ENCODE peak calls at places on chromosomes 1 and 21, in eight cellular contexts. E is body of pancreas, M is uterus, C is A549, O is adrenal gland, V is tibial nerve, L is prostate gland, I is HCT116. D is an unnamed sample.
A peak's percentile ranks its signal among the peaks of the same experiment; 100 is the strongest.

GRCh38 chr1:113747376-113747775 is 11.9 kb downstream of the PHTF1 start:
- DNase-seq in C (no peak), O (no peak), L (no peak), M (no peak), V (no peak), I (no peak), E (no peak), D (no peak)

GRCh38 chr21:33490991-33491372 is 534 bp downstream of the DNAJC28 start:
- DNase-seq in E (no peak), V (no peak), L (no peak), O (no peak), C (no peak), I (peak; percentile 7), M (no peak), D (no peak)

GRCh38 chr1:116777831-116778830 is 23.9 kb downstream of the CD2 start:
- DNase-seq in C (no peak), V (no peak), E (no peak), O (no peak), M (no peak), I (no peak), L (no peak), D (no peak)

GRCh38 chr1:175830500-175830899 is 87.1 kb upstream of the TNR start:
- DNase-seq in M (no peak), O (no peak), C (no peak), E (no peak), V (no peak), L (no peak), I (no peak), D (no peak)

GRCh38 chr21:22201142-22201541 is 1202.9 kb downstream of the NCAM2 start:
- DNase-seq in I (no peak), O (no peak), C (no peak), E (no peak), V (no peak), L (no peak), M (no peak), D (no peak)

GRCh38 chr1:154955039-154955717 is 721 bp downstream of the PBXIP1 start:
- DNase-seq in O (peak; percentile 82), I (no peak), L (no peak), M (peak; percentile 68), V (no peak), C (no peak), E (peak; percentile 45), D (no peak)

GRCh38 chr1:62462370-62462769 is 25.5 kb downstream of the USP1 start:
- DNase-seq in L (no peak), C (no peak), V (no peak), M (no peak), I (no peak), O (no peak), E (no peak), D (no peak)

GRCh38 chr1:176557543-176558258 is 94.7 kb downstream of the PAPPA2 start:
- DNase-seq in L (no peak), C (no peak), I (no peak), M (no peak), E (no peak), V (no peak), O (no peak), D (no peak)

GRCh38 chr1:22341791-22342605 is 109.7 kb upstream of the ZBTB40 start:
- DNase-seq in C (no peak), E (no peak), L (peak; percentile 69), V (no peak), M (no peak), I (no peak), O (peak; percentile 90), D (no peak)

GRCh38 chr1:170247751-170248521 is 102.2 kb downstream of the NTMT2 start:
- DNase-seq in C (no peak), I (no peak), O (no peak), M (no peak), E (no peak), L (no peak), V (no peak), D (no peak)

GRCh38 chr1:43204394-43204793 is 32.3 kb downstream of the CFAP57 start:
- DNase-seq in I (no peak), O (no peak), L (no peak), M (no peak), E (no peak), V (no peak), C (no peak), D (no peak)

GRCh38 chr1:43203859-43204258 is 31.7 kb downstream of the CFAP57 start:
- DNase-seq in C (no peak), E (no peak), M (no peak), O (no peak), L (no peak), I (no peak), V (no peak), D (no peak)

GRCh38 chr1:43205671-43206070 is 33.5 kb downstream of the CFAP57 start:
- DNase-seq in E (no peak), I (no peak), M (no peak), V (no peak), O (no peak), C (no peak), L (no peak), D (no peak)

GRCh38 chr1:43207229-43207853 is 35.2 kb downstream of the CFAP57 start:
- DNase-seq in I (peak; percentile 23), C (peak; percentile 26), V (no peak), O (no peak), L (no peak), E (no peak), M (no peak), D (no peak)

DNA sequence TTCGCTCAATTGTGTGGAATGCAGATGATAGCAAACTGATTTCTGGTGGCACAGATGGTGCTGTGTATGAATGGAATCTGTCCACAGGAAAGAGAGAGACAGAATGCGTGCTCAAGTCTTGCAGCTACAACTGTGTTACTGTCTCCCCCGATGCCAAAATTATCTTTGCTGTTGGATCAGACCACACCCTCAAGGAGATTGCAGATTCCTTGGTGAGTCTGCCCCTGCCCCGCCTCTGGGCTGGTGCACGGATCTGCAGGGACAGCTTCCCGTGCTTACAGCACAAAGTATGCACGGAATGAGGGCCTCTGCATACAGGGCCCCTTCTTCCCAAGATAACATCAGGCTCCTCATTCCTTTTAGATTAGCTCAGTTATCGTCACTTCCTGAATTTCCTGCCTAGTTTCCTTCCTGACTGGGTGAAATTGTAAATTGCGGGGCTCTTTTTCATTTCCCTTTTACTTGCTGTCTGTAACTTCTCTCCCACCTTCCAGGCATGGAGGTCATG is 34.6 kb downstream of the CFAP57 start:
- DNase-seq in E (peak; percentile 21), O (no peak), C (peak; percentile 66), I (peak; percentile 68), L (no peak), M (no peak), V (no peak), D (no peak)
- TF ChIP-seq POLR2A in E (no peak), O (no peak), C (peak; percentile 7), I (no peak), L (no peak), M (no peak), V (no peak), D (no peak)

GRCh38 chr21:34809822-34810221 is 141.0 kb downstream of the CLIC6 start:
- DNase-seq in O (no peak), M (no peak), C (no peak), E (no peak), V (no peak), I (no peak), L (no peak), D (no peak)

GRCh38 chr21:34808569-34809204 is 139.9 kb downstream of the CLIC6 start:
- DNase-seq in M (no peak), I (no peak), C (no peak), V (no peak), O (peak; percentile 47), E (no peak), L (no peak), D (no peak)

GRCh38 chr21:34806423-34806822 is 137.6 kb downstream of the CLIC6 start:
- DNase-seq in M (no peak), O (no peak), V (no peak), L (no peak), E (no peak), C (no peak), I (no peak), D (no peak)

GRCh38 chr21:34807146-34807880 is 138.5 kb downstream of the CLIC6 start:
- DNase-seq in O (peak; percentile 33), L (no peak), M (no peak), C (peak; percentile 78), V (no peak), I (no peak), E (no peak), D (no peak)

GRCh38 chr21:34807881-34808568 is 139.2 kb downstream of the CLIC6 start:
- DNase-seq in V (no peak), L (no peak), I (peak; percentile 82), E (no peak), M (peak; percentile 43), O (peak; percentile 70), C (peak; percentile 50), D (no peak)
- TF ChIP-seq POLR2A in V (no peak), L (no peak), I (no peak), E (no peak), M (no peak), O (no peak), C (no peak), D (no peak)

GRCh38 chr1:223885614-223886013 is 39.9 kb upstream of the TP53BP2 start:
- DNase-seq in I (no peak), E (no peak), L (no peak), V (no peak), M (no peak), C (no peak), O (no peak), D (no peak)

GRCh38 chr1:223887724-223888428 is 42.1 kb upstream of the TP53BP2 start:
- DNase-seq in O (peak; percentile 84), M (peak; percentile 67), C (peak; percentile 78), E (peak; percentile 28), L (no peak), V (no peak), I (peak; percentile 24), D (no peak)

DNA sequence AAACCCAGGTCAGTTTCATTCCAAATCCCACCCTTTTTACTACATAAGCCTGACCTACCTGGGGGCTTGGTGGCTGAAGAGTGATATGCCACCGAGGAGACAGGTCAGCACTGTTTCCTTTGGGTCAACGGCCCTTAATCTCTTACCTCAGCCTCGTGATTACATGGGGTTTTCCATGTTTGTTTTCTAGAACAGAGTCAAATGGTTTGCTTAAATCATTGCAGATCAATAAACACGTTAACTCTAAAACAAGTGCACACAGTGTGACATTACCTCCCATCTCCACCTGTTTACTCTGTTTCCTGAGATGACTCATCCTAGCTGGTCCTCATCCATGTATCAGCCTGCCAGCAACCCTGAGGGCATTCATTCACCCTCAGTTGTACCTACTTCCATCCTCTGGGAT is 40.8 kb upstream of the TP53BP2 start:
- DNase-seq in V (no peak), O (no peak), E (no peak), M (no peak), I (no peak), L (no peak), C (no peak), D (no peak)
- TF ChIP-seq POLR2A in V (no peak), O (no peak), E (no peak), M (no peak), I (no peak), L (no peak), C (no peak), D (no peak)

DNA sequence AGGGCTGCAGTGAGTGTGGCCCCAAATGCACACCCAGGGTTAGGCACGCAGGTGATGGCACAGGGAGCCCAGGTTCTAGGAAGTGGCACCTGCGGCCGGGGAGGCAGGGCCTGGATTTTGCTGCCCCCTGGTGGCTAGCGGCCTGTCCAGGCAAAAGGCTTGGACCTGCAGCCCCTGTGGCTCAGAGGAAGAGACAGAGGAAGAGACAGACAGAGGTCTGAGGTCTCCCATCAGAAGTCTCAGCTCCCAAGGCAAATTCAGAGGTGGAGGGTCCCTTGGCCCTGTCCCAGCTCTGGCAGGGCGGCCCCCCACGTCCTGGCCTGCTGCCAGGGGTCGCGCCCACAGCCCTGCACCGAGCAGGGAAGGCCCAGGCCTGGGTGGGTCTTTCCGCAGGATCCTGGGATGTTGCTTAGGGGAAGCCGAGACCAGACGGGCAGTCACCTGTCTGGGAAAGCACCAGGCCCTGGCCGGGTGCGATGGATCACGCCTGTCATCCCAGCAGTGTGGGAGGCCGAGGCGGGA is 8.0 kb upstream of the TNFRSF14 start:
- DNase-seq in E (peak; percentile 89), I (peak; percentile 70), L (peak; percentile 86), M (peak; percentile 74), C (peak; percentile 78), V (peak; percentile 72), O (peak; percentile 82), D (peak; percentile 79)
- TF ChIP-seq POLR2A in E (no peak), I (no peak), L (no peak), M (no peak), C (no peak), V (no peak), O (no peak), D (no peak)

D was measured in GM12892.